ENCODE peak calls at places on chromosome 12, in four cellular contexts. One of them, this sample, is unnamed. For H3K4me1, the result is how much of the 10 kb centered on the place peaks cover.

GRCh38 chr12:8145754-8146415 is 10.9 kb upstream of the ZNF705A start:
- DNase-seq in effector memory CD4-positive, alpha-beta T cell: no peak
- DNase-seq in CD8-positive, alpha-beta memory T cell: no peak
- DNase-seq in right lobe of liver: no peak
- DNase-seq in this sample: no peak

GRCh38 chr12:122840580-122841513 is 5.6 kb downstream of the HIP1R start:
- DNase-seq in CD8-positive, alpha-beta memory T cell: no peak
- DNase-seq in right lobe of liver: no peak
- DNase-seq in effector memory CD4-positive, alpha-beta T cell: no peak
- DNase-seq in this sample: peak

GRCh38 chr12:15323530-15323929 is 1.2 kb downstream of the PTPRO start:
- DNase-seq in right lobe of liver: no peak
- DNase-seq in effector memory CD4-positive, alpha-beta T cell: no peak
- DNase-seq in CD8-positive, alpha-beta memory T cell: no peak
- DNase-seq in this sample: no peak

GRCh38 chr12:95646781-95647184 is 95.5 kb upstream of the USP44 start:
- DNase-seq in right lobe of liver: no peak
- DNase-seq in CD8-positive, alpha-beta memory T cell: no peak
- DNase-seq in effector memory CD4-positive, alpha-beta T cell: no peak
- DNase-seq in this sample: no peak

GRCh38 chr12:1872448-1872847 is 46.0 kb downstream of the CACNA2D4 start:
- DNase-seq in CD8-positive, alpha-beta memory T cell: no peak
- DNase-seq in right lobe of liver: no peak
- DNase-seq in effector memory CD4-positive, alpha-beta T cell: no peak
- DNase-seq in this sample: no peak

GRCh38 chr12:14769462-14769836 is 33.8 kb downstream of the WBP11 start:
- DNase-seq in right lobe of liver: peak
- DNase-seq in CD8-positive, alpha-beta memory T cell: no peak
- DNase-seq in effector memory CD4-positive, alpha-beta T cell: no peak
- DNase-seq in this sample: no peak

GRCh38 chr12:271165-271564 is 8.5 kb upstream of the SLC6A13 start:
- DNase-seq in right lobe of liver: no peak
- DNase-seq in effector memory CD4-positive, alpha-beta T cell: no peak
- DNase-seq in CD8-positive, alpha-beta memory T cell: no peak
- DNase-seq in this sample: no peak

GRCh38 chr12:1646908-1647669 is 18.1 kb downstream of the WNT5B start:
- DNase-seq in CD8-positive, alpha-beta memory T cell: no peak
- DNase-seq in right lobe of liver: no peak
- DNase-seq in effector memory CD4-positive, alpha-beta T cell: no peak
- DNase-seq in this sample: no peak

GRCh38 chr12:24661657-24662096 is 287.2 kb downstream of the BCAT1 start:
- DNase-seq in right lobe of liver: peak
- DNase-seq in CD8-positive, alpha-beta memory T cell: no peak
- DNase-seq in effector memory CD4-positive, alpha-beta T cell: no peak
- DNase-seq in this sample: no peak

GRCh38 chr12:14756331-14757143 is 46.7 kb downstream of the WBP11 start:
- DNase-seq in effector memory CD4-positive, alpha-beta T cell: no peak
- DNase-seq in right lobe of liver: no peak
- DNase-seq in CD8-positive, alpha-beta memory T cell: no peak
- DNase-seq in this sample: no peak

GRCh38 chr12:22473212-22473611 is 71.1 kb downstream of the C2CD5 start:
- DNase-seq in effector memory CD4-positive, alpha-beta T cell: no peak
- DNase-seq in right lobe of liver: no peak
- DNase-seq in CD8-positive, alpha-beta memory T cell: no peak
- DNase-seq in this sample: no peak

GRCh38 chr12:12273291-12273957 is 6.6 kb upstream of the LRP6 start:
- DNase-seq in effector memory CD4-positive, alpha-beta T cell: no peak
- DNase-seq in CD8-positive, alpha-beta memory T cell: no peak
- DNase-seq in right lobe of liver: no peak
- DNase-seq in this sample: no peak

GRCh38 chr12:12823308-12823707 is 10.2 kb downstream of the DDX47 start:
- DNase-seq in CD8-positive, alpha-beta memory T cell: no peak
- DNase-seq in right lobe of liver: no peak
- DNase-seq in effector memory CD4-positive, alpha-beta T cell: no peak
- DNase-seq in this sample: no peak

GRCh38 chr12:95412826-95413311 is 61.1 kb upstream of the METAP2 start:
- DNase-seq in right lobe of liver: no peak
- DNase-seq in CD8-positive, alpha-beta memory T cell: no peak
- DNase-seq in effector memory CD4-positive, alpha-beta T cell: no peak
- DNase-seq in this sample: no peak

GRCh38 chr12:123064356-123064755 is 83.9 kb downstream of the ARL6IP4 start:
- DNase-seq in effector memory CD4-positive, alpha-beta T cell: no peak
- DNase-seq in CD8-positive, alpha-beta memory T cell: no peak
- DNase-seq in right lobe of liver: peak
- DNase-seq in this sample: no peak

GRCh38 chr12:28710882-28711281 is 438.2 kb upstream of the FAR2 start:
- DNase-seq in CD8-positive, alpha-beta memory T cell: no peak
- DNase-seq in right lobe of liver: no peak
- DNase-seq in effector memory CD4-positive, alpha-beta T cell: no peak
- DNase-seq in this sample: no peak

GRCh38 chr12:32843528-32844095 is 53.0 kb downstream of the PKP2 start:
- DNase-seq in right lobe of liver: no peak
- DNase-seq in effector memory CD4-positive, alpha-beta T cell: no peak
- DNase-seq in CD8-positive, alpha-beta memory T cell: no peak
- DNase-seq in this sample: no peak

DNA sequence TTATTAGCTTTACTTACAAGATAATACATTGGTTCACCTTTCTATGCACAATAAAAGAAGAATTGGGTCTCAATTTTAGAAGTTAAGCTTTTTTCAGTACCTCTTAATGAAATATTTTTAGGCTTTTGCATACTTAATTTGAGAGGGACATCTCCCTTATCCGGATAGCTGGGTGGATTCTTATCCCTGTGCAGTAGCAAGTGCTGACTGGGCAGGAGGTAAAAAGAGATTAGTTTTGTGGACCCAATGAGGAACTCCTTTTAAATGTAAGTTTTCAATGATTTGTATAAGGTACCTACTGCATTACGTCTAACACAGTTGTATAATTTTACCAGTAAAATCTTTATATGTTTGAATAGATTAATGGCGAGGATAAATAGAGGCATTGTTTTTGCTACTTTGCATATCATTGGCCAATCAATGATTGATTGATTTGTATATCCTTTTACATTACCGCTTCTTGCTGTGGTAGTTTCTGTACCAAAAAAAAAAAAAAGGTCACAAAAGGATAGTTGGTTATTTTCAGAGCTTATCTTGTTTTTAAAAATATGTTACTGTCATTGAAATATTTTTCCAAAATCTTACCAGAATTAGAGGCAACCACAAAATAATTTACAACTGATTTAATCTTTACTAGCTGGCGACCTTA is 2.2 kb downstream of the CPSF6 start:
- DNase-seq in effector memory CD4-positive, alpha-beta T cell: no peak
- DNase-seq in right lobe of liver: no peak
- DNase-seq in CD8-positive, alpha-beta memory T cell: no peak
- DNase-seq in this sample: no peak
- H3K27ac ChIP-seq in effector memory CD4-positive, alpha-beta T cell: no peak
- H3K27ac ChIP-seq in right lobe of liver: no peak
- H3K27ac ChIP-seq in CD8-positive, alpha-beta memory T cell: no peak
- H3K27ac ChIP-seq in this sample: no peak

GRCh38 chr12:53044896-53045571 is 4.8 kb upstream of the TNS2 start:
- DNase-seq in CD8-positive, alpha-beta memory T cell: no peak
- DNase-seq in right lobe of liver: no peak
- DNase-seq in effector memory CD4-positive, alpha-beta T cell: no peak
- DNase-seq in this sample: no peak
- H3K4me3 ChIP-seq in CD8-positive, alpha-beta memory T cell: no peak
- H3K4me3 ChIP-seq in right lobe of liver: no peak
- H3K4me3 ChIP-seq in effector memory CD4-positive, alpha-beta T cell: no peak
- H3K4me3 ChIP-seq in this sample: no peak

GRCh38 chr12:6423267-6424007 is 21.3 kb upstream of the CD27 start:
- DNase-seq in effector memory CD4-positive, alpha-beta T cell: peak
- DNase-seq in CD8-positive, alpha-beta memory T cell: peak
- DNase-seq in right lobe of liver: peak
- DNase-seq in this sample: no peak

GRCh38 chr12:6426882-6427671 is 17.7 kb upstream of the CD27 start:
- DNase-seq in CD8-positive, alpha-beta memory T cell: peak
- DNase-seq in right lobe of liver: no peak
- DNase-seq in effector memory CD4-positive, alpha-beta T cell: peak
- DNase-seq in this sample: peak

GRCh38 chr12:6424008-6424347 is 20.8 kb upstream of the CD27 start:
- DNase-seq in right lobe of liver: no peak
- DNase-seq in effector memory CD4-positive, alpha-beta T cell: no peak
- DNase-seq in CD8-positive, alpha-beta memory T cell: no peak
- DNase-seq in this sample: no peak

GRCh38 chr12:6425588-6426531 is 18.9 kb upstream of the CD27 start:
- DNase-seq in CD8-positive, alpha-beta memory T cell: no peak
- DNase-seq in right lobe of liver: no peak
- DNase-seq in effector memory CD4-positive, alpha-beta T cell: no peak
- DNase-seq in this sample: no peak

GRCh38 chr12:6424848-6425247 is 19.9 kb upstream of the CD27 start:
- DNase-seq in CD8-positive, alpha-beta memory T cell: no peak
- DNase-seq in effector memory CD4-positive, alpha-beta T cell: no peak
- DNase-seq in right lobe of liver: no peak
- DNase-seq in this sample: no peak
- H3K4me1 ChIP-seq in CD8-positive, alpha-beta memory T cell: under half
- H3K4me1 ChIP-seq in effector memory CD4-positive, alpha-beta T cell: under half
- H3K4me1 ChIP-seq in right lobe of liver: under half
- H3K4me1 ChIP-seq in this sample: under half

GRCh38 chr12:104340177-104340576 is 36.6 kb downstream of the EID3 start:
- DNase-seq in CD8-positive, alpha-beta memory T cell: no peak
- DNase-seq in right lobe of liver: no peak
- DNase-seq in effector memory CD4-positive, alpha-beta T cell: no peak
- DNase-seq in this sample: no peak
- H3K27ac ChIP-seq in CD8-positive, alpha-beta memory T cell: no peak
- H3K27ac ChIP-seq in right lobe of liver: no peak
- H3K27ac ChIP-seq in effector memory CD4-positive, alpha-beta T cell: no peak
- H3K27ac ChIP-seq in this sample: no peak

GRCh38 chr12:46661161-46661845 is 164.5 kb downstream of the SLC38A4 start:
- DNase-seq in right lobe of liver: no peak
- DNase-seq in CD8-positive, alpha-beta memory T cell: no peak
- DNase-seq in effector memory CD4-positive, alpha-beta T cell: no peak
- DNase-seq in this sample: no peak

GRCh38 chr12:46660276-46660675 is 165.5 kb downstream of the SLC38A4 start:
- DNase-seq in right lobe of liver: no peak
- DNase-seq in CD8-positive, alpha-beta memory T cell: no peak
- DNase-seq in effector memory CD4-positive, alpha-beta T cell: no peak
- DNase-seq in this sample: no peak

GRCh38 chr12:46659844-46660243 is 166.0 kb downstream of the SLC38A4 start:
- DNase-seq in right lobe of liver: no peak
- DNase-seq in effector memory CD4-positive, alpha-beta T cell: no peak
- DNase-seq in CD8-positive, alpha-beta memory T cell: no peak
- DNase-seq in this sample: no peak

GRCh38 chr12:46659032-46659703 is 166.6 kb downstream of the SLC38A4 start:
- DNase-seq in effector memory CD4-positive, alpha-beta T cell: no peak
- DNase-seq in right lobe of liver: no peak
- DNase-seq in CD8-positive, alpha-beta memory T cell: no peak
- DNase-seq in this sample: no peak

GRCh38 chr12:46660719-46661118 is 165.1 kb downstream of the SLC38A4 start:
- DNase-seq in CD8-positive, alpha-beta memory T cell: no peak
- DNase-seq in effector memory CD4-positive, alpha-beta T cell: no peak
- DNase-seq in right lobe of liver: no peak
- DNase-seq in this sample: no peak
- H3K4me3 ChIP-seq in CD8-positive, alpha-beta memory T cell: no peak
- H3K4me3 ChIP-seq in effector memory CD4-positive, alpha-beta T cell: no peak
- H3K4me3 ChIP-seq in right lobe of liver: no peak
- H3K4me3 ChIP-seq in this sample: no peak